ENCODE peak calls at places on chromosomes 6 and 20, in nine cellular contexts. P is NCI-H1092 treated with DMSO at 0.1 percent for 48 hours; E is heart right ventricle; G is PC-3; W is naive thymus-derived CD8-positive, alpha-beta T cell; U is stimulated activated CD4-positive, alpha-beta T cell treated with anti-CD3 and anti-CD28 coated beads, TNF-alpha, amount 100 ng/mL, for 48 hours; M is hypothalamus; B is GM12864; I is NCI-H460. L is an unnamed sample.
A peak's percentile ranks its signal among the peaks of the same experiment; 100 is the strongest.

GRCh38 chr6:31403283-31403989 is at the start of gene MICA:
- DNase-seq in G (peak; percentile 94), U (peak; percentile 66), M (peak; percentile 66), B (peak; percentile 35), E (peak; percentile 92), W (peak; percentile 57), I (peak; percentile 81), P (no peak), L (peak; percentile 90)

GRCh38 chr6:107292570-107293285 is 166.6 kb downstream of the PDSS2 start:
- DNase-seq in G (no peak), E (no peak), B (no peak), P (no peak), M (no peak), U (no peak), W (no peak), I (no peak), L (no peak)

GRCh38 chr6:21441386-21441785 is 152.2 kb upstream of the SOX4 start:
- DNase-seq in E (no peak), G (no peak), I (no peak), B (no peak), P (no peak), W (no peak), U (no peak), M (no peak), L (no peak)

GRCh38 chr20:37898301-37899104 is 4.4 kb upstream of the VSTM2L start:
- DNase-seq in M (no peak), B (no peak), G (no peak), W (no peak), P (no peak), E (no peak), U (no peak), I (no peak), L (no peak)

GRCh38 chr6:123771126-123771525 is 32.5 kb upstream of the NKAIN2 start:
- DNase-seq in I (no peak), G (no peak), W (no peak), B (no peak), E (no peak), P (no peak), M (no peak), U (no peak), L (no peak)

GRCh38 chr6:107965746-107966145 is 7.7 kb upstream of the SEC63 start:
- DNase-seq in W (no peak), I (no peak), U (no peak), P (no peak), E (no peak), M (no peak), B (no peak), G (peak; percentile 79), L (no peak)

GRCh38 chr20:10902836-10903410 is 229.1 kb upstream of the JAG1 start:
- DNase-seq in P (no peak), M (no peak), W (no peak), I (no peak), U (no peak), B (no peak), G (no peak), E (no peak), L (no peak)

GRCh38 chr6:136011475-136011874 is 160.0 kb downstream of the PDE7B start:
- DNase-seq in I (no peak), B (no peak), U (no peak), M (no peak), W (no peak), E (no peak), G (no peak), P (no peak), L (no peak)

GRCh38 chr20:11454966-11455799 is 462.5 kb upstream of the BTBD3 start:
- DNase-seq in M (no peak), U (no peak), I (peak; percentile 52), E (no peak), P (no peak), G (peak; percentile 97), W (no peak), B (no peak), L (no peak)

GRCh38 chr6:81309841-81310240 is 442.6 kb downstream of the TENT5A start:
- DNase-seq in P (no peak), B (no peak), G (no peak), U (no peak), E (no peak), I (no peak), M (no peak), W (no peak), L (no peak)

GRCh38 chr6:166998256-166999144 is 697 bp upstream of the CEP43 start:
- DNase-seq in G (no peak), I (no peak), W (peak; percentile 12), U (peak; percentile 16), E (peak; percentile 13), M (no peak), P (peak; percentile 57), B (no peak), L (peak; percentile 28)

GRCh38 chr6:112251170-112251945 is 3.0 kb downstream of the LAMA4 start:
- DNase-seq in W (no peak), E (peak; percentile 61), M (no peak), P (no peak), U (no peak), I (no peak), B (no peak), G (no peak), L (no peak)

GRCh38 chr6:38404900-38405556 is 234.7 kb downstream of the BTBD9 start:
- DNase-seq in E (no peak), B (no peak), U (no peak), P (no peak), G (peak; percentile 94), W (no peak), M (no peak), I (no peak), L (no peak)

GRCh38 chr6:80742481-80742880 is 636.0 kb downstream of the BCKDHB start:
- DNase-seq in B (no peak), P (no peak), I (peak; percentile 17), G (peak; percentile 45), U (no peak), E (no peak), W (no peak), M (no peak), L (no peak)

GRCh38 chr6:147159536-147160374 is 44.5 kb upstream of the STXBP5 start:
- DNase-seq in E (no peak), W (no peak), B (no peak), I (no peak), G (no peak), U (no peak), P (no peak), M (no peak), L (no peak)

GRCh38 chr6:107083047-107083768 is 32.1 kb downstream of the BEND3 start:
- DNase-seq in U (no peak), M (no peak), P (no peak), G (no peak), W (no peak), E (no peak), B (no peak), I (no peak), L (no peak)

GRCh38 chr20:33433875-33434274 is 9.7 kb downstream of the SNTA1 start:
- DNase-seq in W (no peak), I (no peak), B (no peak), M (no peak), E (no peak), G (no peak), P (no peak), U (no peak), L (no peak)

GRCh38 chr6:38977101-38977500 is 71.5 kb upstream of the GLP1R start:
- DNase-seq in P (no peak), I (no peak), E (no peak), M (no peak), W (no peak), B (no peak), U (no peak), G (no peak), L (no peak)

GRCh38 chr6:81759782-81760181 is 7.3 kb upstream of the TENT5A start:
- DNase-seq in E (no peak), M (no peak), I (no peak), P (no peak), W (no peak), G (no peak), U (no peak), B (no peak), L (no peak)

GRCh38 chr20:38143238-38143645 is 21.8 kb downstream of the TGM2 start:
- DNase-seq in P (no peak), M (no peak), W (no peak), G (peak; percentile 69), I (no peak), U (no peak), E (no peak), B (no peak), L (no peak)

GRCh38 chr6:33851959-33852358 is 48.2 kb upstream of the MLN start:
- DNase-seq in P (no peak), E (no peak), G (peak; percentile 48), U (no peak), M (no peak), W (no peak), B (no peak), I (no peak), L (no peak)

GRCh38 chr6:160042788-160043301 is 74.0 kb downstream of the IGF2R start:
- DNase-seq in U (no peak), G (peak; percentile 85), E (no peak), P (no peak), W (no peak), M (no peak), B (no peak), I (no peak), L (peak; percentile 29)

GRCh38 chr20:6411651-6412050 is 288.8 kb upstream of the FERMT1 start:
- DNase-seq in U (no peak), M (no peak), P (no peak), B (no peak), W (no peak), E (no peak), G (no peak), I (no peak), L (no peak)

GRCh38 chr6:10154251-10154650 is 260.6 kb downstream of the TFAP2A start:
- DNase-seq in I (no peak), P (no peak), W (no peak), M (no peak), U (no peak), B (no peak), E (no peak), G (no peak), L (no peak)

GRCh38 chr20:13101701-13102100 is 92.9 kb downstream of the SPTLC3 start:
- DNase-seq in G (no peak), B (no peak), P (no peak), W (no peak), U (no peak), M (no peak), E (no peak), I (no peak), L (no peak)

GRCh38 chr20:50872562-50873288 is 58.5 kb downstream of the ADNP start:
- DNase-seq in M (no peak), U (no peak), I (no peak), E (no peak), W (no peak), P (no peak), B (no peak), G (no peak), L (no peak)

GRCh38 chr6:30752164-30752927 is 8.0 kb upstream of the IER3 start:
- DNase-seq in P (no peak), G (peak; percentile 100), U (no peak), B (no peak), M (peak; percentile 37), E (peak; percentile 95), I (peak; percentile 95), W (no peak), L (peak; percentile 81)

GRCh38 chr6:140977425-140977824 is 1155.3 kb upstream of the GJE1 start:
- DNase-seq in G (no peak), I (no peak), M (no peak), E (no peak), W (no peak), U (no peak), B (no peak), P (no peak), L (no peak)

GRCh38 chr6:149769676-149770075 is 20.1 kb downstream of the PCMT1 start:
- DNase-seq in E (no peak), P (no peak), G (no peak), U (no peak), B (no peak), I (no peak), M (no peak), W (no peak), L (no peak)

GRCh38 chr6:43286995-43287716 is 10.9 kb upstream of the SLC22A7 start:
- DNase-seq in U (no peak), M (no peak), I (no peak), E (no peak), P (no peak), G (no peak), W (no peak), B (no peak), L (no peak)

GRCh38 chr6:137341721-137342195 is 122.6 kb upstream of the IFNGR1 start:
- DNase-seq in E (peak; percentile 6), G (peak; percentile 59), B (no peak), P (peak; percentile 82), M (no peak), W (peak; percentile 49), I (peak; percentile 80), U (peak; percentile 26), L (peak; percentile 19)